ENCODE peak calls at places on chromosomes 1 and 21, in nine cellular contexts. O, R, L, I, H, N, C, A and U are unnamed samples.

GRCh38 chr1:116987256-116987555 is 14.4 kb upstream of the CD101 start:
- DNase-seq in O (no peak), R (no peak), L (no peak), I (no peak), H (no peak), N (no peak), C (no peak), A (no peak), U (no peak)

GRCh38 chr1:231359113-231359512 is 21.0 kb downstream of the SPRTN start:
- DNase-seq in O (no peak), R (peak; percentile 78), L (no peak), I (no peak), H (no peak), N (peak; percentile 99), C (no peak), A (no peak), U (no peak)

GRCh38 chr1:205273551-205273982 is 45.8 kb downstream of the TMCC2 start:
- DNase-seq in O (no peak), R (peak; percentile 67), L (peak; percentile 84), I (peak; percentile 93), H (peak; percentile 77), N (peak; percentile 70), C (peak; percentile 88), A (peak; percentile 96), U (no peak)

GRCh38 chr1:66671472-66671871 is 80.8 kb upstream of the DYNLT5 start:
- DNase-seq in O (no peak), R (no peak), L (no peak), I (no peak), H (no peak), N (no peak), C (no peak), A (no peak), U (no peak)

GRCh38 chr1:21165076-21165475 is 11.6 kb downstream of the EIF4G3 start:
- DNase-seq in O (no peak), R (no peak), L (no peak), I (no peak), H (no peak), N (peak; percentile 39), C (no peak), A (no peak), U (no peak)

GRCh38 chr21:44539031-44539430 is 964 bp downstream of the KRTAP10-1 start:
- DNase-seq in O (no peak), R (no peak), L (no peak), I (no peak), H (peak; percentile 6), N (no peak), C (no peak), A (no peak), U (no peak)

GRCh38 chr1:154730986-154731489 is 123.1 kb upstream of the ADAR start:
- DNase-seq in O (no peak), R (peak; percentile 38), L (no peak), I (no peak), H (no peak), N (peak; percentile 39), C (no peak), A (no peak), U (no peak)

GRCh38 chr1:43868741-43869067 is 64.9 kb upstream of the ARTN start:
- DNase-seq in O (no peak), R (peak; percentile 75), L (no peak), I (no peak), H (no peak), N (peak; percentile 72), C (no peak), A (no peak), U (no peak)

GRCh38 chr1:8721681-8722324 is 95.6 kb downstream of the RERE start:
- DNase-seq in O (no peak), R (no peak), L (no peak), I (no peak), H (no peak), N (no peak), C (no peak), A (no peak), U (no peak)

DNA sequence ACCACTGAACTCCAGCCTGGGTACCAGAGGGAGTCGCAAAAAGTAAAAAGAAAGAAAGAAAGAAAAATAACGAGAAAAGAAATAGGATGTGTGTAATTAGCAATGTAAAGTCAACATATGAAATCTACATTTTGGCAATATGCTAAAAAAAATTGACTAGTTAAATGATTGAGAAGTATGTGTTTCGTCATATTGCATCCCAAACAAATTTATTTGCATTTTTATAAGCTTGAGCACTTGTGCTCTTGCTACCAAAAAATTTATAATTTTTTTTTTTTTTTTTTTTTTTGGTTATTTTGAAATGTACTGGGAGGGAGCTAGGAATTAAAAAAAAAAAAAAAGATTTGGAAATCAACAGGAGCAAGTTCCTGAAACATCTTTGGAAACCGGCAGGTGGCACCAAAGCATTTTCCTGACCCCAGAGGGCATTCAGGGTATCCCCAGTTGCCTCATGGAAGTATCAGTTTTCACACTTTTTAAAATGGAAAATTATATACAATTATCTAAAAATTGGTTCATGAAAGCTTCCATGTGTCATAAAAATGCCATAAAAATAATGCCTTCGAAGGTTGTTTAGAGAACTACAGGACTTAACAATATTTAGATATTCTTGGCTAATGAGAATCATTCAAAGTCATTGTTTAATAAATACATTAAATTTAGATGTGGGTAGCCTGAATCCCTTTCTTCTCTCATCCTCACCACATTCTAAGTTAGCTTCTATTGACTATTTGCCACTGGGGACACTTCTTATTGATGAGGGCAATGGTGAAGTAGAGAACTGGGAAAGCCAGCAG is 4.8 kb upstream of the HEATR1 start:
- DNase-seq in O (no peak), R (peak; percentile 37), L (peak; percentile 46), I (no peak), H (peak; percentile 53), N (peak; percentile 64), C (peak; percentile 41), A (peak; percentile 74), U (no peak)
- TF ChIP-seq CTCF in O (peak; percentile 49), R (peak; percentile 49), L (peak; percentile 54), I (peak; percentile 26), H (peak; percentile 84), N (peak; percentile 58), C (peak; percentile 17), A (peak; percentile 68), U (peak; percentile 82)

GRCh38 chr1:190634134-190634533 is 156.5 kb upstream of the BRINP3 start:
- DNase-seq in O (no peak), R (no peak), L (no peak), I (no peak), H (no peak), N (no peak), C (no peak), A (no peak), U (no peak)

GRCh38 chr1:190633488-190633887 is 155.8 kb upstream of the BRINP3 start:
- DNase-seq in O (no peak), R (no peak), L (no peak), I (no peak), H (no peak), N (no peak), C (no peak), A (no peak), U (no peak)
- TF ChIP-seq CTCF in O (no peak), R (no peak), L (no peak), I (peak; percentile 49), H (peak; percentile 44), N (no peak), C (no peak), A (no peak), U (peak; percentile 48)

GRCh38 chr1:98794196-98794886 is 132.8 kb downstream of the SNX7 start:
- DNase-seq in O (no peak), R (peak; percentile 75), L (no peak), I (peak; percentile 40), H (no peak), N (peak; percentile 78), C (peak; percentile 39), A (peak; percentile 60), U (no peak)
- TF ChIP-seq CTCF in O (peak; percentile 60), R (peak; percentile 83), L (peak; percentile 57), I (peak; percentile 77), H (peak; percentile 84), N (peak; percentile 90), C (peak; percentile 57), A (peak; percentile 55), U (peak; percentile 85)

GRCh38 chr1:28888915-28889314 is 25.5 kb upstream of the EPB41 start:
- DNase-seq in O (no peak), R (no peak), L (no peak), I (no peak), H (no peak), N (no peak), C (no peak), A (no peak), U (no peak)
- TF ChIP-seq CTCF in O (no peak), R (no peak), L (no peak), I (no peak), H (no peak), N (no peak), C (no peak), A (no peak), U (no peak)

GRCh38 chr21:31347435-31348032 is 3.5 kb upstream of the TIAM1 start:
- DNase-seq in O (no peak), R (peak; percentile 50), L (no peak), I (no peak), H (no peak), N (peak; percentile 62), C (no peak), A (peak; percentile 51), U (no peak)
- TF ChIP-seq CTCF in O (peak; percentile 33), R (peak; percentile 67), L (peak; percentile 36), I (no peak), H (peak; percentile 63), N (peak; percentile 57), C (peak; percentile 11), A (peak; percentile 78), U (peak; percentile 83)

DNA sequence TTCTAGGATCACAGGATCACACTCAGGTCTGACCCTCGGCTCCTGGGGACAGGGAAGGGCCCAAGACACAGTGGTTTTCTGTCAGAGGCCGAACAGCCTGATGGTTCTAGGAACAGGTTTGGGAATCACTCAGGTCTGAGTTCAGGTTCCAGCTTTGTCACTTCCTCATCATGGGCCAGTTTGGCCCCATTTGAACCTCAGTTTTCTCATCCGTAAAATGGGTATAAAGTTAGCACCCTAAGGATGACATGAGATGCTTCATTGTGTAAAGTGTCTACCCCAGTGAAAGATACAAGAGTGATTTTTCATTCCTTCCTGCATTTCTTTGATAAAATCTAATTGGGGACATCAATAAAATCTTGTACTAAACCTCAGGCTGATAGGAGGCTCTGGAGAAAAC is 11.2 kb upstream of the ACTL8 start:
- DNase-seq in O (no peak), R (no peak), L (no peak), I (no peak), H (no peak), N (no peak), C (no peak), A (no peak), U (no peak)
- TF ChIP-seq CTCF in O (no peak), R (no peak), L (no peak), I (no peak), H (no peak), N (no peak), C (no peak), A (no peak), U (no peak)

GRCh38 chr21:31780944-31781343 is 49.0 kb upstream of the SCAF4 start:
- DNase-seq in O (no peak), R (no peak), L (no peak), I (no peak), H (no peak), N (no peak), C (no peak), A (peak; percentile 60), U (no peak)
- TF ChIP-seq CTCF in O (no peak), R (no peak), L (no peak), I (peak; percentile 24), H (peak; percentile 31), N (no peak), C (no peak), A (peak; percentile 13), U (peak; percentile 64)

DNA sequence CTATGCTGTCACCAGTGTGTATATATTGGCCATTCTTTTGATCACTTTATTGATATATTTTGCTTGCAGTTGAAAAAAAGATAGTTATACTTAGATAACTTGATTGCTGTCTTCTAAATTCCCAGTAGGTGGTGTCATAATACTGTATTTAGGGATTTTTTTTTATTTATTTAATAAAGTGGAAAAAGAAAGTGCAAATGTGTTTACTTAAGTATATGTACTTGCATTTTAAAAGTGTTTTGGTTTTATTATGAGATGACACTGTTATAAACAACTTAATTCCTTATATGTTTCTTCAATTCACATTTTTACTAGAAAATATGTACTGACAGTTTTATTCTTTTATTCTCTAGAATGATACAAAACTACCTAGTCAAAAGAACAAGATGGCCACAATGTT is 164.8 kb downstream of the USP25 start:
- DNase-seq in O (no peak), R (peak; percentile 62), L (no peak), I (no peak), H (no peak), N (peak; percentile 51), C (no peak), A (peak; percentile 4), U (no peak)
- TF ChIP-seq CTCF in O (peak; percentile 33), R (peak; percentile 44), L (peak; percentile 48), I (no peak), H (peak; percentile 64), N (peak; percentile 48), C (no peak), A (peak; percentile 45), U (peak; percentile 91)